ENCODE peak calls at places on chromosomes 1 and 21, in six cellular contexts. N is HCT116, G is foreskin fibroblast, A is coronary artery, Y is lower leg skin, U is endothelial cell. R is an unnamed sample.

GRCh38 chr1:36387141-36387949 is 1.6 kb upstream of the STK40 start:
- DNase-seq in N (no peak), A (no peak), U (no peak), G (peak), Y (peak), R (no peak)

GRCh38 chr21:15001773-15002647 is 62.8 kb downstream of the NRIP1 start:
- DNase-seq in N (no peak), G (no peak), U (no peak), A (no peak), Y (no peak), R (no peak)

GRCh38 chr21:44013380-44014088 is 1.4 kb downstream of the TRAPPC10 start:
- DNase-seq in N (no peak), A (no peak), Y (no peak), G (no peak), U (peak), R (no peak)

GRCh38 chr1:205632374-205633169 is 761 bp upstream of the ELK4 start:
- DNase-seq in G (no peak), U (no peak), A (no peak), N (peak), Y (no peak), R (no peak)

GRCh38 chr1:202122639-202123335 is at the start of gene GPR37L1:
- DNase-seq in N (no peak), G (peak), A (no peak), U (peak), Y (no peak), R (no peak)

GRCh38 chr1:66132324-66132723 is 339.6 kb downstream of the PDE4B start:
- DNase-seq in U (no peak), G (no peak), A (no peak), Y (no peak), N (no peak), R (no peak)

GRCh38 chr1:198934901-198935301 is 296.1 kb downstream of the PTPRC start:
- DNase-seq in G (no peak), Y (no peak), U (no peak), N (no peak), A (no peak), R (no peak)

GRCh38 chr1:179034720-179035119 is 9.0 kb downstream of the FAM20B start:
- DNase-seq in G (no peak), Y (no peak), U (no peak), N (no peak), A (no peak), R (no peak)

GRCh38 chr1:10575616-10576015 is 100.9 kb downstream of the PEX14 start:
- DNase-seq in N (peak), A (no peak), G (peak), Y (no peak), U (no peak), R (no peak)

GRCh38 chr1:241857131-241857530 is 9.1 kb downstream of the EXO1 start:
- DNase-seq in Y (no peak), U (no peak), N (no peak), G (peak), A (no peak), R (no peak)

GRCh38 chr1:30402031-30402430 is 321.4 kb downstream of the MATN1 start:
- DNase-seq in A (no peak), N (no peak), U (no peak), Y (no peak), G (no peak), R (no peak)

GRCh38 chr1:116254776-116255175 is 118.3 kb upstream of the ATP1A1 start:
- DNase-seq in G (no peak), Y (no peak), A (no peak), U (no peak), N (no peak), R (no peak)

GRCh38 chr1:226986496-226987178 is 46.5 kb downstream of the COQ8A start:
- DNase-seq in G (no peak), A (no peak), N (no peak), Y (no peak), U (no peak), R (peak)

GRCh38 chr1:22221233-22221780 is 78.4 kb upstream of the WNT4 start:
- DNase-seq in U (no peak), N (no peak), A (no peak), G (no peak), Y (no peak), R (no peak)

GRCh38 chr1:56954664-56955063 is 11.2 kb downstream of the C8B start:
- DNase-seq in U (no peak), A (no peak), G (no peak), Y (no peak), N (no peak), R (no peak)
- TF ChIP-seq CTCF in U (no peak), A (no peak), G (no peak), Y (no peak), N (no peak), R (no peak)

GRCh38 chr1:217315346-217315745 is 315.5 kb downstream of the GPATCH2 start:
- DNase-seq in U (no peak), G (peak), N (no peak), Y (no peak), A (no peak), R (no peak)

GRCh38 chr1:217313096-217313495 is 317.8 kb downstream of the GPATCH2 start:
- DNase-seq in G (no peak), Y (no peak), N (no peak), A (no peak), U (no peak), R (no peak)

GRCh38 chr1:217311766-217312165 is 319.1 kb downstream of the GPATCH2 start:
- DNase-seq in Y (no peak), N (no peak), A (no peak), G (no peak), U (peak), R (no peak)
- TF ChIP-seq CTCF in Y (no peak), N (peak), A (no peak), G (peak), U (no peak), R (peak)

DNA sequence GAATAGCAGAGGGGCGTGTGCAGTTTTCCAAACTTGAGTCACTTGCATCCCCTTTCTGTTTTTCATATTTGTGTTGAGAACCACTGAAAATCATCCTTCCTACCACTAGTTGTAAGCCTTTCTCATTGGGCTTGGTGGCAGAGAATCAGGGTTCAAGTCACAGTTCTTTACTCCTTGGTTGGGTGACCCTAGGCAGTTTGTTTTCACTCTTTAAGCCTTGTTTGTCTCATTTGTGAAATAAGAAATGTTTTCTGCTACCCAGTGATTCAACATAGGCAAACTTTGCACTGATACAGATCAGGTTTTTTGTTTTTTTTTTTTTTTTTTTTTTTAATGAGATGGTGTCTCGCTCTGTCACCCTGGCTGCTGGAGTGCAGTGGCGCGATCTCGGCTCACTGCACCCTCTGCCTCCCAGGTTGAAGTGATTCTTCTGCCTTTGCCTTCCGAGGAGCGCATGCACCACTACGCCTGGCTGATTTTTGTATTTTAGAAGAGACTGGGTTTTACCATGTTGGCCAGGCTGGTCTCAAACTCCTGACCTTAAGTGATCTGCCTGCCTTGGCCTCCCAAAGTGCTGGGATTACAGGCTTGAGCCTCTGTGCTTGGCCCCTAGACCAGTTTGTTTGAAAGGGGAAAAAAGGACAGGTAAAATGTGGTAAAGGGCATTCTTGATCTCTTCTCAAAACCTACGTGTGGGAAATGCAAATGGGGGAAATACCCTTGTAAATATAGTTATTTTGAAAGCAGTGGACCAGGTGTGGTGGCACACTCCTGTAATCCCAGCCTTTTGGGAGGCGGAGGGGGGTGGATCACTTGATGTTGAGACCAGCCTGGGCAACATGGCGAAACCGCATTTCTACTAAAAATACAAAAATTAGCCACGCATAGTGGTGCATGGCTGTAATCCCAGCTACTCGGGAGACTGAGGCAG is 3.2 kb downstream of the CLIC4 start:
- DNase-seq in G (no peak), U (no peak), Y (no peak), A (no peak), N (no peak), R (peak)
- TF ChIP-seq CTCF in G (no peak), U (no peak), Y (no peak), A (no peak), N (no peak), R (no peak)

GRCh38 chr1:82013702-82014101 is 213.0 kb downstream of the ADGRL2 start:
- DNase-seq in U (no peak), G (no peak), A (no peak), Y (no peak), N (no peak), R (no peak)
- TF ChIP-seq CTCF in U (no peak), G (no peak), A (no peak), Y (no peak), N (no peak), R (peak)

DNA sequence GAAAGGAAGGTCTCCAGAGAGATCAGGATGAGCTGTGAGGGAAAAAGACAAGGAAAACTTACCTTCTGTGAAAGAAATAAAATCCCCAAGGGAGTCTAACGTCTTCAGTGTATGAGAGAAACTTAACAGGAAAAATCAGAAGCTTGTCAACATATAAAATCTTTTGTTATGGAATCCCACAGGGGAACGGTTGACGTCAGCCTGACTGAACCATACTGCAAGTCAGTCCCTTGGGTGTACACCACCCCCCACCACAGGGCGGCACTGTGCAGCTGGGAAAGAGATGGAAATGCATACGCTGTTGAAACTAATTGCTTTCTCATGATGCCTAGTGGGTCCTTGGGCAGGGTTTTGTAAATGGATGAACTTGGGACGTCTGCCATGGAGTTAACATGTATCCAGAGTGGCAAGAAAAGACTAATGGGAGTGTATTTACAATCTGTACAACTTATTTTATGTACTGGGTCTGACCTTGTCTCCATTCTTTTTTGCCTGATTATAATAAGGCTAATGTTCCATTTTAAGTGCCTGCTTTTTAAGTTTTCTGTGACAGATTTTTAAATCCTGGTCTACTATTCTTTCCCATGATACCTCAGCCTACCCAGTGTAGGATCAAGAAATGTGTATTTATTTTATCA is 22.7 kb downstream of the UTP25 start:
- DNase-seq in Y (peak), N (peak), U (peak), G (peak), A (no peak), R (no peak)
- TF ChIP-seq CTCF in Y (no peak), N (peak), U (peak), G (peak), A (no peak), R (peak)

GRCh38 chr1:94438692-94439276 is 20.6 kb downstream of the ABCD3 start:
- DNase-seq in U (no peak), N (no peak), A (no peak), Y (no peak), G (no peak), R (no peak)

GRCh38 chr1:94434339-94435092 is 16.3 kb downstream of the ABCD3 start:
- DNase-seq in A (no peak), G (no peak), U (no peak), N (no peak), Y (no peak), R (no peak)

DNA sequence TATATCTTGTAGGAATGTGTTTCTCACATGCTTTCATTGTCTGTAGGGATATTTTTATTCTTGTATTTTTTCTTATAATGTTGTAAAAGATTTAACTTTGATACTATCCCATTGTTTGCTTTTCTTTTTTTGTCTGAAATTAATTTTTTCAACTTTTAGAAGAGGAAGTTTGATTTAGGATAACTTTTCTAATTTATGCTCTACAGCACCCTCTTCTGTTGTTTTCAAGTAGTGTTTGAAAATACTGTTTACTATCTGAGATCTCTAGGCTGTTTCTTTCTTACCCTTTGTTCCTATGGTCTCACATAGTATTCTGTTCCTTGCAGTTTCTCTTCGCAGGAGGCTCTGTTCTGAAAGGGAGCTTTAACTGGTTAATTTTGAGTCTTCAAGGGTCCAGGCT is 21.9 kb downstream of the ABCD3 start:
- DNase-seq in Y (no peak), U (no peak), G (no peak), N (no peak), A (no peak), R (no peak)
- TF ChIP-seq CTCF in Y (no peak), U (peak), G (no peak), N (no peak), A (no peak), R (peak)

R was measured in type B pancreatic cell.